ENCODE peak calls at places on chromosomes 13 and 19, in seven cellular contexts. O is psoas muscle, Q is hypothalamus, I is epithelial cell of esophagus, H is nucleus accumbens, Z is NCI-H1417, G is Daoy. K is an unnamed sample.

GRCh38 chr13:113669871-113670341 is 2.9 kb downstream of the GRK1 start:
- DNase-seq in O (peak), Q (no peak), I (no peak), H (no peak), Z (no peak), G (no peak), K (no peak)

GRCh38 chr13:99501952-99502310 is 659 bp downstream of the TM9SF2 start:
- DNase-seq in O (no peak), Q (no peak), I (peak), H (no peak), Z (peak), G (peak), K (peak)

GRCh38 chr19:14472202-14472961 is 2.8 kb downstream of the PTGER1 start:
- DNase-seq in O (peak), Q (peak), I (peak), H (no peak), Z (peak), G (peak), K (peak)

GRCh38 chr13:48653074-48654054 is at the start of gene CYSLTR2:
- DNase-seq in O (no peak), Q (no peak), I (no peak), H (no peak), Z (peak), G (peak), K (no peak)

GRCh38 chr19:45798995-45799517 is 6.4 kb upstream of the DMWD start:
- DNase-seq in O (peak), Q (peak), I (peak), H (no peak), Z (peak), G (peak), K (peak)

GRCh38 chr13:66344770-66345367 is 885.3 kb downstream of the PCDH9 start:
- DNase-seq in O (no peak), Q (no peak), I (no peak), H (no peak), Z (no peak), G (no peak), K (no peak)

GRCh38 chr19:22532388-22533310 is 101.5 kb upstream of the ZNF492 start:
- DNase-seq in O (peak), Q (peak), I (no peak), H (peak), Z (no peak), G (peak), K (no peak)

GRCh38 chr13:21759503-21759902 is 88.6 kb downstream of the FGF9 start:
- DNase-seq in O (no peak), Q (no peak), I (no peak), H (no peak), Z (no peak), G (no peak), K (no peak)

GRCh38 chr19:36215276-36216171 is 618 bp downstream of the ZNF146 start:
- DNase-seq in O (no peak), Q (no peak), I (peak), H (no peak), Z (peak), G (peak), K (no peak)

GRCh38 chr13:79679334-79679733 is 198.4 kb downstream of the NDFIP2 start:
- DNase-seq in O (peak), Q (peak), I (peak), H (no peak), Z (peak), G (peak), K (no peak)

GRCh38 chr13:35984776-35985453 is 146.3 kb downstream of the DCLK1 start:
- DNase-seq in O (no peak), Q (peak), I (no peak), H (no peak), Z (peak), G (no peak), K (no peak)

GRCh38 chr19:46824887-46825730 is 25.5 kb downstream of the AP2S1 start:
- DNase-seq in O (no peak), Q (no peak), I (no peak), H (no peak), Z (no peak), G (no peak), K (no peak)

GRCh38 chr19:48997972-48998371 is 4.3 kb downstream of the RUVBL2 start:
- DNase-seq in O (no peak), Q (no peak), I (peak), H (no peak), Z (peak), G (peak), K (no peak)

GRCh38 chr13:31073859-31074718 is 87.6 kb downstream of the HSPH1 start:
- DNase-seq in O (no peak), Q (no peak), I (peak), H (peak), Z (peak), G (no peak), K (no peak)

GRCh38 chr13:98821372-98822237 is 69.1 kb upstream of the SLC15A1 start:
- DNase-seq in O (no peak), Q (no peak), I (no peak), H (no peak), Z (no peak), G (no peak), K (no peak)

GRCh38 chr13:75263741-75264407 is 218.1 kb downstream of the TBC1D4 start:
- DNase-seq in O (no peak), Q (no peak), I (no peak), H (no peak), Z (no peak), G (no peak), K (no peak)

GRCh38 chr13:94710081-94710809 is 2.1 kb downstream of the SOX21 start:
- DNase-seq in O (no peak), Q (no peak), I (no peak), H (no peak), Z (peak), G (peak), K (no peak)

GRCh38 chr13:113969973-113970611 is 3.8 kb downstream of the C13orf46 start:
- DNase-seq in O (peak), Q (no peak), I (peak), H (no peak), Z (no peak), G (no peak), K (no peak)

GRCh38 chr19:4455742-4456565 is 1.6 kb downstream of the UBXN6 start:
- DNase-seq in O (peak), Q (peak), I (peak), H (no peak), Z (no peak), G (peak), K (peak)

GRCh38 chr19:16200038-16200775 is 2.5 kb downstream of the AP1M1 start:
- DNase-seq in O (peak), Q (no peak), I (peak), H (no peak), Z (no peak), G (no peak), K (no peak)

GRCh38 chr13:72341904-72342303 is 385.5 kb downstream of the MZT1 start:
- DNase-seq in O (no peak), Q (no peak), I (no peak), H (no peak), Z (no peak), G (no peak), K (no peak)

GRCh38 chr19:16446108-16447014 is 25.4 kb downstream of the EPS15L1 start:
- DNase-seq in O (no peak), Q (no peak), I (no peak), H (no peak), Z (no peak), G (no peak), K (no peak)

GRCh38 chr19:4641132-4641531 is 1.8 kb downstream of the TNFAIP8L1 start:
- DNase-seq in O (no peak), Q (no peak), I (peak), H (no peak), Z (no peak), G (no peak), K (no peak)

GRCh38 chr19:6890938-6891337 is 3.6 kb downstream of the ADGRE1 start:
- DNase-seq in O (no peak), Q (no peak), I (no peak), H (no peak), Z (no peak), G (no peak), K (no peak)

GRCh38 chr13:65582160-65582559 is 1648.0 kb downstream of the PCDH9 start:
- DNase-seq in O (no peak), Q (no peak), I (no peak), H (no peak), Z (no peak), G (no peak), K (no peak)

GRCh38 chr19:54464044-54464623 is 556 bp upstream of the LENG9 start:
- DNase-seq in O (peak), Q (peak), I (peak), H (peak), Z (peak), G (peak), K (peak)

GRCh38 chr13:66537417-66537816 is 692.7 kb downstream of the PCDH9 start:
- DNase-seq in O (no peak), Q (no peak), I (no peak), H (no peak), Z (no peak), G (no peak), K (no peak)

GRCh38 chr19:16400911-16401675 is 70.7 kb downstream of the EPS15L1 start:
- DNase-seq in O (peak), Q (peak), I (no peak), H (peak), Z (no peak), G (no peak), K (peak)

GRCh38 chr19:35755160-35755549 is 1.7 kb downstream of the HSPB6 start:
- DNase-seq in O (no peak), Q (no peak), I (no peak), H (no peak), Z (no peak), G (no peak), K (no peak)

GRCh38 chr19:5254944-5255343 is 85.7 kb downstream of the PTPRS start:
- DNase-seq in O (no peak), Q (no peak), I (no peak), H (no peak), Z (no peak), G (no peak), K (no peak)

GRCh38 chr13:48456546-48456945 is 43.6 kb upstream of the LPAR6 start:
- DNase-seq in O (no peak), Q (no peak), I (no peak), H (no peak), Z (no peak), G (no peak), K (no peak)

GRCh38 chr19:35470128-35470527 is 20.1 kb downstream of the KRTDAP start:
- DNase-seq in O (no peak), Q (no peak), I (no peak), H (no peak), Z (no peak), G (no peak), K (no peak)

GRCh38 chr19:19966862-19967261 is 66.1 kb downstream of the ZNF93 start:
- DNase-seq in O (no peak), Q (no peak), I (no peak), H (no peak), Z (no peak), G (no peak), K (no peak)

GRCh38 chr13:57123660-57124059 is 17.1 kb upstream of the PRR20A start:
- DNase-seq in O (no peak), Q (no peak), I (no peak), H (no peak), Z (no peak), G (no peak), K (no peak)

GRCh38 chr13:83780201-83780600 is 102.1 kb downstream of the SLITRK1 start:
- DNase-seq in O (no peak), Q (no peak), I (peak), H (no peak), Z (no peak), G (no peak), K (no peak)

GRCh38 chr13:102392810-102393209 is 9.0 kb downstream of the FGF14 start:
- DNase-seq in O (no peak), Q (no peak), I (peak), H (peak), Z (no peak), G (peak), K (no peak)

GRCh38 chr19:47523473-47523872 is 8.6 kb upstream of the NAPA start:
- DNase-seq in O (no peak), Q (no peak), I (no peak), H (no peak), Z (peak), G (no peak), K (no peak)

K was measured in amygdala.